ENCODE peak calls at places on chromosomes 3 and 15, in eight cellular contexts. J is neuronal stem cell; S is A549; T is AG04449; A is activated CD4-positive, alpha-beta T cell treated with anti-CD3 and anti-CD28 coated beads, Interleukin-2, amount 10 ng/mL, durations not matched to agents 7 days and 5 days; I is posterior cingulate gyrus; H is stomach; V is sciatic nerve. P is an unnamed sample.

GRCh38 chr3:188243124-188243795 is 89.3 kb downstream of the LPP start:
- DNase-seq in J (no peak), S (no peak), T (no peak), A (no peak), I (no peak), H (no peak), V (no peak), P (no peak)

GRCh38 chr15:42194502-42194901 is 13.6 kb downstream of the VPS39 start:
- DNase-seq in J (no peak), S (peak), T (no peak), A (no peak), I (no peak), H (no peak), V (no peak), P (no peak)

GRCh38 chr3:175287361-175287963 is 428.3 kb downstream of the NAALADL2 start:
- DNase-seq in J (no peak), S (no peak), T (peak), A (no peak), I (no peak), H (no peak), V (no peak), P (no peak)

GRCh38 chr3:40329081-40329480 is 19.6 kb downstream of the EIF1B start:
- DNase-seq in J (no peak), S (no peak), T (no peak), A (no peak), I (no peak), H (no peak), V (no peak), P (no peak)

GRCh38 chr3:168589376-168589775 is 493.7 kb upstream of the GOLIM4 start:
- DNase-seq in J (no peak), S (no peak), T (no peak), A (no peak), I (no peak), H (no peak), V (no peak), P (no peak)

GRCh38 chr15:60074181-60074885 is 70.2 kb downstream of the FOXB1 start:
- DNase-seq in J (no peak), S (no peak), T (no peak), A (no peak), I (no peak), H (peak), V (no peak), P (peak)

GRCh38 chr15:101220060-101220459 is 31.8 kb downstream of the CHSY1 start:
- DNase-seq in J (no peak), S (no peak), T (no peak), A (no peak), I (no peak), H (no peak), V (no peak), P (no peak)

GRCh38 chr15:100890059-100890720 is 10.6 kb downstream of the ALDH1A3 start:
- DNase-seq in J (no peak), S (no peak), T (no peak), A (no peak), I (no peak), H (no peak), V (peak), P (no peak)

GRCh38 chr15:33934896-33935295 is 33.4 kb upstream of the CHRM5 start:
- DNase-seq in J (no peak), S (no peak), T (no peak), A (no peak), I (no peak), H (no peak), V (no peak), P (no peak)

GRCh38 chr3:64399205-64399800 is 174.0 kb upstream of the PRICKLE2 start:
- DNase-seq in J (peak), S (peak), T (no peak), A (peak), I (no peak), H (no peak), V (no peak), P (peak)

GRCh38 chr3:123884993-123885392 is 861 bp upstream of the MYLK start:
- DNase-seq in J (no peak), S (no peak), T (no peak), A (no peak), I (no peak), H (no peak), V (no peak), P (no peak)

GRCh38 chr3:155387571-155387970 is 94.1 kb upstream of the STRIT1 start:
- DNase-seq in J (no peak), S (no peak), T (no peak), A (no peak), I (no peak), H (no peak), V (no peak), P (no peak)

GRCh38 chr3:109696932-109697331 is 359.6 kb upstream of the DPPA4 start:
- DNase-seq in J (no peak), S (no peak), T (no peak), A (no peak), I (no peak), H (no peak), V (no peak), P (no peak)

GRCh38 chr3:197482001-197482400 is 73.8 kb downstream of the BDH1 start:
- DNase-seq in J (no peak), S (no peak), T (no peak), A (no peak), I (no peak), H (no peak), V (no peak), P (no peak)

GRCh38 chr3:128397484-128397883 is 69.2 kb downstream of the DNAJB8 start:
- DNase-seq in J (no peak), S (no peak), T (no peak), A (no peak), I (no peak), H (no peak), V (no peak), P (no peak)

GRCh38 chr3:102410616-102411015 is 24.2 kb upstream of the ZPLD1 start:
- DNase-seq in J (no peak), S (no peak), T (no peak), A (no peak), I (no peak), H (no peak), V (no peak), P (no peak)

GRCh38 chr3:38843898-38844297 is 27.9 kb upstream of the SCN10A start:
- DNase-seq in J (peak), S (peak), T (no peak), A (no peak), I (no peak), H (no peak), V (no peak), P (no peak)

GRCh38 chr3:42071720-42072582 is 19.2 kb upstream of the TRAK1 start:
- DNase-seq in J (no peak), S (peak), T (no peak), A (no peak), I (peak), H (peak), V (peak), P (peak)

GRCh38 chr3:137763594-137763938 is 549 bp upstream of the SOX14 start:
- DNase-seq in J (no peak), S (no peak), T (no peak), A (no peak), I (no peak), H (no peak), V (no peak), P (no peak)

GRCh38 chr3:16332904-16333426 is 68.0 kb downstream of the OXNAD1 start:
- DNase-seq in J (no peak), S (no peak), T (peak), A (no peak), I (no peak), H (no peak), V (no peak), P (no peak)

P was measured in body of pancreas.